ENCODE peak calls at places on chromosomes 13 and 19, in nine cellular contexts. G, I, J, D, Q, K, A, X and Z are unnamed samples.

GRCh38 chr13:72849571-72849970 is 67.6 kb downstream of the PIBF1 start:
- DNase-seq in K (no peak), Q (no peak), X (peak), D (no peak), J (no peak), A (no peak), I (peak), G (no peak), Z (no peak)

GRCh38 chr13:32019612-32020233 is 11.9 kb upstream of the FRY start:
- DNase-seq in J (peak), G (no peak), A (no peak), X (peak), Q (no peak), D (no peak), I (peak), K (no peak), Z (peak)

GRCh38 chr13:66264976-66265375 is 965.2 kb downstream of the PCDH9 start:
- DNase-seq in I (no peak), A (no peak), D (no peak), K (no peak), J (peak), X (peak), G (no peak), Q (no peak), Z (no peak)

GRCh38 chr13:101343128-101343787 is 73.0 kb downstream of the NALCN start:
- DNase-seq in A (no peak), D (no peak), G (no peak), K (no peak), I (no peak), J (peak), X (peak), Q (no peak), Z (peak)

GRCh38 chr13:37037231-37037630 is 22.3 kb downstream of the SUPT20H start:
- DNase-seq in K (no peak), Q (no peak), X (no peak), G (no peak), J (no peak), D (no peak), A (no peak), I (no peak), Z (no peak)

GRCh38 chr19:14475251-14476073 is at the start of gene PTGER1:
- DNase-seq in G (no peak), D (no peak), A (peak), X (peak), I (peak), K (no peak), Q (peak), J (peak), Z (no peak)

GRCh38 chr19:49875801-49876421 is 1.2 kb downstream of the AKT1S1 start:
- DNase-seq in J (peak), A (peak), X (no peak), G (no peak), Q (peak), I (peak), K (peak), D (peak), Z (no peak)

GRCh38 chr19:56398809-56399208 is 5.3 kb upstream of the ZNF583 start:
- DNase-seq in G (no peak), Q (no peak), J (no peak), A (no peak), K (no peak), D (no peak), I (no peak), X (no peak), Z (no peak)

GRCh38 chr13:94525781-94526180 is 46.3 kb upstream of the DCT start:
- DNase-seq in I (no peak), K (no peak), Q (no peak), J (no peak), X (no peak), G (no peak), A (no peak), D (no peak), Z (no peak)

GRCh38 chr19:4534836-4535658 is at the start of gene PLIN5:
- DNase-seq in G (peak), A (peak), I (peak), Q (peak), D (peak), X (peak), J (peak), K (peak), Z (peak)

GRCh38 chr13:25783480-25784081 is 268.2 kb downstream of the SHISA2 start:
- DNase-seq in I (no peak), X (no peak), D (no peak), Q (no peak), G (no peak), A (no peak), J (no peak), K (no peak), Z (no peak)

GRCh38 chr13:30963794-30964193 is 31.3 kb downstream of the TEX26 start:
- DNase-seq in K (peak), A (no peak), J (no peak), Q (no peak), I (peak), X (peak), G (no peak), D (no peak), Z (no peak)

GRCh38 chr13:107476068-107476467 is 739.3 kb downstream of the LIG4 start:
- DNase-seq in X (peak), K (no peak), I (no peak), Q (no peak), D (no peak), A (no peak), G (no peak), J (no peak), Z (no peak)

GRCh38 chr19:10363789-10364281 is 16.5 kb downstream of the TYK2 start:
- DNase-seq in D (no peak), Q (no peak), J (no peak), I (no peak), G (no peak), A (no peak), X (peak), K (no peak), Z (no peak)

GRCh38 chr13:59478908-59479307 is 684.8 kb downstream of the DIAPH3 start:
- DNase-seq in A (no peak), G (no peak), I (no peak), X (no peak), D (no peak), J (peak), K (no peak), Q (no peak), Z (no peak)

GRCh38 chr13:34358811-34359513 is 541.0 kb downstream of the RFC3 start:
- DNase-seq in A (no peak), I (peak), J (no peak), X (peak), K (no peak), D (no peak), Q (no peak), G (no peak), Z (no peak)

GRCh38 chr19:50044922-50045321 is 19.1 kb downstream of the ZNF473 start:
- DNase-seq in G (no peak), I (no peak), J (no peak), A (no peak), Q (no peak), X (no peak), K (no peak), D (no peak), Z (no peak)

GRCh38 chr19:39054091-39054470 is 21.7 kb upstream of the FBXO27 start:
- DNase-seq in I (no peak), A (no peak), X (no peak), G (no peak), J (no peak), D (no peak), K (no peak), Q (no peak), Z (no peak)

GRCh38 chr13:30696278-30697176 is 38.8 kb upstream of the ALOX5AP start:
- DNase-seq in D (no peak), X (peak), I (peak), K (no peak), Q (peak), A (no peak), J (peak), G (no peak), Z (no peak)

GRCh38 chr13:44283598-44283997 is 90.0 kb upstream of the SERP2 start:
- DNase-seq in Q (no peak), I (no peak), K (no peak), D (no peak), A (no peak), J (no peak), X (no peak), G (no peak), Z (no peak)

GRCh38 chr19:58519087-58519354 is 589 bp downstream of the ZBTB45 start:
- DNase-seq in A (peak), I (peak), D (peak), G (peak), K (no peak), X (peak), J (peak), Q (peak), Z (no peak)

GRCh38 chr13:87954116-87954515 is 282.9 kb downstream of the SLITRK5 start:
- DNase-seq in G (no peak), Q (no peak), A (no peak), X (peak), K (no peak), D (no peak), I (peak), J (peak), Z (no peak)

GRCh38 chr19:32522967-32523366 is 58.0 kb upstream of the PDCD5 start:
- DNase-seq in Q (no peak), I (no peak), D (no peak), K (no peak), X (no peak), G (no peak), J (no peak), A (no peak), Z (no peak)

GRCh38 chr13:79883216-79883615 is 402.3 kb downstream of the NDFIP2 start:
- DNase-seq in Q (no peak), I (no peak), D (no peak), A (no peak), J (no peak), K (no peak), X (no peak), G (no peak), Z (no peak)

GRCh38 chr19:3466630-3467029 is 13.7 kb downstream of the SMIM24 start:
- DNase-seq in K (no peak), J (no peak), X (no peak), A (no peak), G (peak), D (no peak), I (no peak), Q (no peak), Z (no peak)

GRCh38 chr19:12668937-12669271 is 2.3 kb downstream of the WDR83 start:
- DNase-seq in J (peak), A (peak), Q (peak), K (no peak), G (peak), D (peak), I (peak), X (peak), Z (no peak)

GRCh38 chr13:112897956-112898785 is 70.8 kb upstream of the MCF2L start:
- DNase-seq in X (no peak), Q (peak), A (peak), I (no peak), G (no peak), K (peak), D (no peak), J (no peak), Z (no peak)

GRCh38 chr13:110118106-110118505 is 188.9 kb downstream of the COL4A1 start:
- DNase-seq in K (no peak), I (no peak), A (no peak), D (no peak), G (peak), Q (no peak), X (no peak), J (peak), Z (no peak)

GRCh38 chr13:112703449-112703848 is 13.6 kb downstream of the ATP11A start:
- DNase-seq in D (no peak), Q (no peak), K (no peak), A (no peak), X (no peak), G (no peak), I (no peak), J (no peak), Z (no peak)

GRCh38 chr19:19468424-19469050 is 46.8 kb downstream of the TSSK6 start:
- DNase-seq in D (no peak), K (no peak), G (no peak), A (no peak), J (peak), I (no peak), X (no peak), Q (no peak), Z (no peak)
- H3K27ac ChIP-seq in D (no peak), K (no peak), G (no peak), A (no peak), J (no peak), I (no peak), X (no peak), Q (no peak), Z (no peak)

DNA sequence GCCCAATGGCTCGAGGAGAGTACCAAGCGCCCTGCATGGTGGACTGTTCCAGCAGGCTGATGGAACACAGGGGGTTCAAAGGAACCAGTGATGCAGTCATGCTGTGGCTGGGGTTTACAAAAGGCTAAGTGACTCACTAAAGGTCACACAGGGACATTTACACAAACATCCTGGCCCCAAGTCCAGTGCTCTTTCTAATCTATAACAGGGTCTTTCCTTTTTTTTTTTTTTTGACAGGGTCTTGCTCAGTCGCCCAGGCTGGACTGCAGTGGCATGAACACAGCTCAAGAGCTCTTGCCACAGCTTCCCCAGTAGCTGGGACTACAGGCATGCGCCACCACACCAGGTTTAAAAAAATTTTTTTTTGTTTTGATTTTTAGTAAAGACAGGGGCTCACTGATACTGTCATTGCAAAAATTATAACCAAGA is 2.8 kb upstream of the SLC25A15 start:
- DNase-seq in J (no peak), Q (no peak), X (peak), I (peak), G (no peak), A (no peak), D (no peak), K (no peak), Z (no peak)
- H3K27ac ChIP-seq in J (no peak), Q (no peak), X (peak), I (no peak), G (no peak), A (no peak), D (no peak), K (no peak), Z (no peak)

DNA sequence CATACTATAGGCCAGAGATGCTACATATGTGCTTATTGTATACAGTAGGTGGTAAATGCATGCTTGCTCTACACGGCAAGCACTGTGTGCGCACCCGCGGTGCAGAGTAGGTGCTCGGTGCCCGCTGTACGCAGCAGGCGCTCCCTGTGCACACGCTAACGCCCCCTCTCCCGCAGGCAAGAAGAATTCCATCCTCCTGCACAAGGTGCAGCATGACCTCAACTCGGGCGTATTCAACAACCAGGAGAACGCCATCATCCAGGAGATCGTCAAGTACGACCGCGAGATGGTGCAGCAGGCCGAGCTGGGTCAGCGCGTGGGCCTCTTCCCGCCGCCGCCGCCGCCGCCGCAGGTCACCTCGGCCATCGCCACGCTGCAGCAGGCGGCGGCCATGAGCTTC is 17.7 kb downstream of the POLRMT start:
- DNase-seq in G (no peak), J (no peak), I (peak), Q (no peak), D (no peak), A (no peak), K (no peak), X (no peak), Z (no peak)
- H3K27ac ChIP-seq in G (no peak), J (no peak), I (no peak), Q (no peak), D (no peak), A (no peak), K (no peak), X (no peak), Z (no peak)

GRCh38 chr19:48807590-48808308 is 3.1 kb downstream of the BCAT2 start:
- DNase-seq in Q (no peak), K (no peak), D (no peak), I (no peak), G (no peak), X (no peak), A (no peak), J (no peak), Z (no peak)
- H3K27ac ChIP-seq in Q (no peak), K (no peak), D (no peak), I (no peak), G (no peak), X (no peak), A (no peak), J (peak), Z (no peak)